ENCODE peak calls at places on chromosomes 13 and 19, in six cellular contexts. G, V, E, Y, O and D are unnamed samples.

GRCh38 chr19:58182577-58182988 is 278 bp upstream of the ZNF274 start:
- DNase-seq in G (peak; percentile 94), V (peak; percentile 95), E (no peak), Y (no peak), O (no peak), D (no peak)

GRCh38 chr19:3041756-3042517 is 12.9 kb upstream of the TLE2 start:
- DNase-seq in G (no peak), V (no peak), E (no peak), Y (no peak), O (no peak), D (no peak)

GRCh38 chr13:92461402-92461801 is 765.2 kb upstream of the GPC6 start:
- DNase-seq in G (no peak), V (no peak), E (no peak), Y (no peak), O (no peak), D (no peak)

GRCh38 chr19:20333508-20333907 is 166.5 kb downstream of the ZNF486 start:
- DNase-seq in G (no peak), V (no peak), E (no peak), Y (no peak), O (no peak), D (no peak)

GRCh38 chr19:2500861-2501260 is 24.9 kb downstream of the GADD45B start:
- DNase-seq in G (no peak), V (no peak), E (peak; percentile 35), Y (no peak), O (no peak), D (no peak)

GRCh38 chr19:51081476-51081875 is 1.2 kb downstream of the KLK14 start:
- DNase-seq in G (no peak), V (no peak), E (no peak), Y (no peak), O (no peak), D (no peak)

GRCh38 chr13:66835040-66835628 is 395.0 kb downstream of the PCDH9 start:
- DNase-seq in G (no peak), V (no peak), E (peak; percentile 32), Y (peak; percentile 39), O (peak; percentile 47), D (no peak)

GRCh38 chr19:14440049-14440448 is 6.9 kb downstream of the PKN1 start:
- DNase-seq in G (peak; percentile 90), V (peak; percentile 91), E (peak; percentile 80), Y (no peak), O (no peak), D (peak; percentile 79)

GRCh38 chr19:5997371-5997770 is 19.4 kb upstream of the RANBP3 start:
- DNase-seq in G (no peak), V (no peak), E (no peak), Y (no peak), O (no peak), D (no peak)

GRCh38 chr19:5727453-5728050 is 7.1 kb downstream of the CATSPERD start:
- DNase-seq in G (no peak), V (no peak), E (no peak), Y (no peak), O (no peak), D (no peak)

GRCh38 chr13:53004605-53005004 is 24.0 kb upstream of the OLFM4 start:
- DNase-seq in G (no peak), V (no peak), E (no peak), Y (no peak), O (no peak), D (no peak)

GRCh38 chr13:23743269-23743668 is 145.9 kb downstream of the MIPEP start:
- DNase-seq in G (peak; percentile 24), V (peak; percentile 25), E (no peak), Y (no peak), O (no peak), D (no peak)

GRCh38 chr19:17553256-17553655 is 2.2 kb upstream of the COLGALT1 start:
- DNase-seq in G (no peak), V (no peak), E (peak; percentile 26), Y (peak; percentile 92), O (peak; percentile 86), D (no peak)

GRCh38 chr13:45084515-45084914 is 35.8 kb upstream of the GTF2F2 start:
- DNase-seq in G (no peak), V (no peak), E (no peak), Y (no peak), O (no peak), D (no peak)

GRCh38 chr13:33349314-33349995 is 63.9 kb upstream of the STARD13 start:
- DNase-seq in G (no peak), V (no peak), E (peak; percentile 45), Y (no peak), O (no peak), D (no peak)

GRCh38 chr13:92573467-92574057 is 653.0 kb upstream of the GPC6 start:
- DNase-seq in G (peak; percentile 10), V (no peak), E (no peak), Y (peak; percentile 33), O (peak; percentile 24), D (no peak)

GRCh38 chr19:55272142-55272541 is 7.8 kb downstream of the HSPBP1 start:
- DNase-seq in G (no peak), V (no peak), E (no peak), Y (no peak), O (no peak), D (no peak)

GRCh38 chr13:23965346-23965745 is 68.0 kb upstream of the C1QTNF9B start:
- DNase-seq in G (no peak), V (no peak), E (no peak), Y (no peak), O (no peak), D (no peak)

GRCh38 chr13:47188802-47189201 is 291.9 kb upstream of the HTR2A start:
- DNase-seq in G (no peak), V (no peak), E (no peak), Y (peak; percentile 47), O (no peak), D (no peak)

GRCh38 chr19:13154241-13154778 is 4.1 kb downstream of the IER2 start:
- DNase-seq in G (peak; percentile 57), V (peak; percentile 84), E (peak; percentile 92), Y (peak; percentile 96), O (peak; percentile 59), D (peak; percentile 77)

GRCh38 chr13:114073881-114074551 is 58.4 kb downstream of the RASA3 start:
- DNase-seq in G (no peak), V (no peak), E (no peak), Y (no peak), O (no peak), D (no peak)

GRCh38 chr19:41548954-41549688 is 26.8 kb upstream of the CEACAM21 start:
- DNase-seq in G (peak; percentile 65), V (peak; percentile 90), E (peak; percentile 52), Y (no peak), O (no peak), D (no peak)

GRCh38 chr19:44626067-44626624 is 12.8 kb downstream of the IGSF23 start:
- DNase-seq in G (no peak), V (no peak), E (no peak), Y (peak; percentile 98), O (peak; percentile 67), D (no peak)

GRCh38 chr19:15432018-15432494 is 13.3 kb upstream of the AKAP8L start:
- DNase-seq in G (peak; percentile 45), V (peak; percentile 42), E (peak; percentile 32), Y (no peak), O (no peak), D (peak; percentile 37)